ENCODE peak calls at places on chromosome 21, in nine cellular contexts. P is suprapubic skin, D is fibroblast of the aortic adventitia, J is natural killer cell, K is spleen, N is AG09319, G is neural progenitor cell, O is AG04450, T is HFF-Myc. M is an unnamed sample.

GRCh38 chr21:45970674-45971486 is 10.7 kb upstream of the COL6A1 start:
- DNase-seq in P (peak), D (peak), J (no peak), K (peak), N (no peak), G (peak), O (no peak), T (no peak), M (peak)

GRCh38 chr21:34282223-34282622 is 81.6 kb upstream of the KCNE2 start:
- DNase-seq in P (no peak), D (no peak), J (no peak), K (no peak), N (no peak), G (no peak), O (no peak), T (no peak), M (no peak)

GRCh38 chr21:41295721-41296254 is 20.8 kb upstream of the FAM3B start:
- DNase-seq in P (no peak), D (no peak), J (no peak), K (no peak), N (no peak), G (no peak), O (no peak), T (no peak), M (no peak)

GRCh38 chr21:41507521-41508414 is at the start of gene TMPRSS2:
- DNase-seq in P (no peak), D (no peak), J (no peak), K (no peak), N (no peak), G (peak), O (no peak), T (no peak), M (no peak)

GRCh38 chr21:45971487-45972352 is 9.8 kb upstream of the COL6A1 start:
- DNase-seq in P (peak), D (peak), J (no peak), K (peak), N (peak), G (no peak), O (peak), T (peak), M (no peak)

GRCh38 chr21:41360072-41360821 is 1.6 kb upstream of the MX2 start:
- DNase-seq in P (no peak), D (peak), J (no peak), K (peak), N (no peak), G (peak), O (peak), T (no peak), M (no peak)

GRCh38 chr21:39670741-39671140 is 58.0 kb downstream of the B3GALT5 start:
- DNase-seq in P (no peak), D (no peak), J (no peak), K (no peak), N (no peak), G (no peak), O (no peak), T (no peak), M (no peak)

GRCh38 chr21:14771587-14771986 is 225.5 kb upstream of the SAMSN1 start:
- DNase-seq in P (no peak), D (no peak), J (no peak), K (no peak), N (no peak), G (no peak), O (no peak), T (no peak), M (no peak)

GRCh38 chr21:26423506-26423905 is 149.6 kb downstream of the CYYR1 start:
- DNase-seq in P (no peak), D (no peak), J (no peak), K (no peak), N (no peak), G (no peak), O (no peak), T (no peak), M (no peak)

GRCh38 chr21:45004481-45005263 is 64.8 kb downstream of the SLX9 start:
- DNase-seq in P (no peak), D (no peak), J (no peak), K (peak), N (no peak), G (no peak), O (no peak), T (no peak), M (no peak)

GRCh38 chr21:38756746-38757145 is 49.0 kb upstream of the ETS2 start:
- DNase-seq in P (no peak), D (peak), J (no peak), K (no peak), N (no peak), G (no peak), O (peak), T (no peak), M (no peak)

GRCh38 chr21:14744368-14744767 is 198.3 kb upstream of the SAMSN1 start:
- DNase-seq in P (no peak), D (no peak), J (no peak), K (no peak), N (no peak), G (no peak), O (no peak), T (no peak), M (no peak)

GRCh38 chr21:36347962-36348328 is 27.9 kb downstream of the MORC3 start:
- DNase-seq in P (no peak), D (peak), J (no peak), K (no peak), N (no peak), G (no peak), O (no peak), T (no peak), M (no peak)

GRCh38 chr21:45021428-45022347 is 52.7 kb upstream of the ADARB1 start:
- DNase-seq in P (no peak), D (no peak), J (no peak), K (peak), N (no peak), G (no peak), O (no peak), T (no peak), M (no peak)

GRCh38 chr21:38227401-38227800 is 29.4 kb upstream of the KCNJ15 start:
- DNase-seq in P (no peak), D (no peak), J (no peak), K (no peak), N (no peak), G (no peak), O (no peak), T (no peak), M (no peak)

GRCh38 chr21:41032536-41032935 is 135.4 kb upstream of the BACE2 start:
- DNase-seq in P (no peak), D (no peak), J (no peak), K (no peak), N (no peak), G (no peak), O (no peak), T (no peak), M (no peak)

GRCh38 chr21:24014381-24014780 is 1592.9 kb downstream of the MRPL39 start:
- DNase-seq in P (no peak), D (no peak), J (no peak), K (no peak), N (no peak), G (no peak), O (no peak), T (no peak), M (no peak)

DNA sequence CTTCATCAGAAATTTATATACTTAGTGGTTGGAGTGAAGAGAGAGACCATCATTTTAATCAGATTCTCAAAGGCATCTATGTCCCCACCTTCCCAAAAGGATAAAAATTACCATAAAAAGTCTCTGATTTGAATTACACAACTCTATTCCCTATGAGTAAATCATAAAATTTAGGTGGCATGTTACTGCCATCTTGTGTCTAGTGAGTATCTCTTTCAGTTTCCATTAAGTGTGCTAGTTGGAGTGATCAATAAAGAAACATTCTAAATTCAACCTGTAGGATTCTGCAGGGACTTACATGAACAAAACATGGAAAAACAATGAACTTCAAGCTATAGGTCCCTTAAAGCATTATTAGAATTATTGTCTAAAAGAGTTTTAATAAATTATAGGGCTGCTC is 655.4 kb downstream of the LTN1 start:
- DNase-seq in P (no peak), D (peak), J (no peak), K (no peak), N (peak), G (peak), O (peak), T (peak), M (no peak)
- TF ChIP-seq CTCF in P (no peak), D (peak), J (no peak), K (no peak), N (peak), G (peak), O (peak), T (peak), M (no peak)

GRCh38 chr21:17729455-17729854 is 89.7 kb downstream of the C21orf91 start:
- DNase-seq in P (no peak), D (no peak), J (no peak), K (no peak), N (no peak), G (no peak), O (no peak), T (no peak), M (no peak)

GRCh38 chr21:17730782-17731181 is 88.4 kb downstream of the C21orf91 start:
- DNase-seq in P (no peak), D (no peak), J (no peak), K (no peak), N (no peak), G (no peak), O (no peak), T (no peak), M (no peak)

GRCh38 chr21:17725339-17725738 is 93.8 kb downstream of the C21orf91 start:
- DNase-seq in P (no peak), D (no peak), J (no peak), K (no peak), N (no peak), G (no peak), O (no peak), T (no peak), M (no peak)

GRCh38 chr21:17727361-17727760 is 91.8 kb downstream of the C21orf91 start:
- DNase-seq in P (no peak), D (no peak), J (no peak), K (no peak), N (no peak), G (no peak), O (no peak), T (no peak), M (no peak)

GRCh38 chr21:17726047-17726446 is 93.1 kb downstream of the C21orf91 start:
- DNase-seq in P (no peak), D (no peak), J (no peak), K (no peak), N (no peak), G (peak), O (no peak), T (peak), M (no peak)
- TF ChIP-seq CTCF in P (no peak), D (no peak), J (no peak), K (no peak), N (no peak), G (peak), O (peak), T (no peak), M (no peak)

GRCh38 chr21:28781602-28782274 is 210.9 kb downstream of the LTN1 start:
- DNase-seq in P (no peak), D (peak), J (no peak), K (no peak), N (no peak), G (peak), O (no peak), T (no peak), M (peak)
- TF ChIP-seq CTCF in P (no peak), D (peak), J (peak), K (peak), N (peak), G (peak), O (peak), T (peak), M (peak)

DNA sequence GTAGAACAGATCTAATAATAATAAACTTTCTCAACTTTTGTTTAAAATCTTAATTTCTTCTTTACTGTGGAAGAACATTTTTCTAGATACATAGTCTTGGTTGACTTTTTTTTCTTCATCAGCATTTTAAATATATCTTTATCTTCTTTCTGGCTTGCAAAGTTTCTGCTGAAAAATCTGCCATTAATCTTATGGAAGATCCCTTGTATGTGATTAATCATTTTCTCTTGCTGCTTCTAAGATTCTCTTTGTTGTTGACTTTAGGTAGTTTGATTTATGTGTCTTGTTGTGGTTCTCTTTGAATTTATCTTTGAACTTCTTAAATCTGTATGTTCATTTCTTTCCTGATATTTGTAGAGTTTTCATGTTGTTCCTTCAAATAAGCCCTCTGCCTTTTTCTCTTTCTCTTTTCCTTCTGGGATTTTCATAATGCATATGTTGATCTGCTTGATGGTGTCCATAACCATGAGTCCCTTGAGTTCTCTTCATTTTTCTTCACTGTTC is 657.6 kb upstream of the CXADR start:
- DNase-seq in P (no peak), D (no peak), J (no peak), K (no peak), N (no peak), G (no peak), O (no peak), T (no peak), M (no peak)
- TF ChIP-seq CTCF in P (no peak), D (no peak), J (no peak), K (no peak), N (no peak), G (no peak), O (no peak), T (no peak), M (no peak)